ENCODE peak calls at places on chromosomes 7 and 10, in nine cellular contexts. V is IMR-90, Y is spleen, I is foreskin fibroblast, S is HCT116, B is HepG2, O is A549, Q is sigmoid colon, W is nephron progenitor cell. K is an unnamed sample.

GRCh38 chr7:116687801-116688201 is 15.8 kb downstream of the MET start:
- DNase-seq in V (peak; percentile 83), Y (no peak), I (peak; percentile 73), S (peak; percentile 73), B (peak; percentile 10), O (peak; percentile 49), Q (no peak), W (no peak), K (no peak)

GRCh38 chr7:27948856-27949255 is 208.9 kb downstream of the TAX1BP1 start:
- DNase-seq in V (no peak), Y (no peak), I (no peak), S (no peak), B (no peak), O (no peak), Q (no peak), W (no peak), K (no peak)

GRCh38 chr7:27188666-27189559 is 3.9 kb upstream of the HOXA11 start:
- DNase-seq in V (no peak), Y (no peak), I (peak; percentile 77), S (no peak), B (no peak), O (no peak), Q (peak; percentile 88), W (peak; percentile 42), K (no peak)

GRCh38 chr7:95922191-95922590 is 149.8 kb downstream of the DYNC1I1 start:
- DNase-seq in V (no peak), Y (no peak), I (no peak), S (no peak), B (no peak), O (no peak), Q (no peak), W (no peak), K (no peak)

GRCh38 chr7:118858651-118859149 is 634.2 kb downstream of the ANKRD7 start:
- DNase-seq in V (no peak), Y (peak; percentile 71), I (no peak), S (no peak), B (no peak), O (no peak), Q (no peak), W (no peak), K (no peak)

GRCh38 chr7:25037325-25037724 is 57.3 kb upstream of the OSBPL3 start:
- DNase-seq in V (no peak), Y (no peak), I (no peak), S (no peak), B (no peak), O (peak; percentile 27), Q (no peak), W (no peak), K (no peak)

GRCh38 chr10:122296363-122297120 is 25.4 kb downstream of the BTBD16 start:
- DNase-seq in V (no peak), Y (no peak), I (no peak), S (no peak), B (no peak), O (no peak), Q (no peak), W (no peak), K (no peak)

GRCh38 chr7:133709036-133709880 is 417.9 kb upstream of the LRGUK start:
- DNase-seq in V (no peak), Y (no peak), I (no peak), S (no peak), B (no peak), O (no peak), Q (no peak), W (no peak), K (no peak)

GRCh38 chr10:100362570-100363496 is 15.8 kb downstream of the SCD start:
- DNase-seq in V (no peak), Y (no peak), I (no peak), S (no peak), B (peak; percentile 25), O (no peak), Q (no peak), W (no peak), K (no peak)

DNA sequence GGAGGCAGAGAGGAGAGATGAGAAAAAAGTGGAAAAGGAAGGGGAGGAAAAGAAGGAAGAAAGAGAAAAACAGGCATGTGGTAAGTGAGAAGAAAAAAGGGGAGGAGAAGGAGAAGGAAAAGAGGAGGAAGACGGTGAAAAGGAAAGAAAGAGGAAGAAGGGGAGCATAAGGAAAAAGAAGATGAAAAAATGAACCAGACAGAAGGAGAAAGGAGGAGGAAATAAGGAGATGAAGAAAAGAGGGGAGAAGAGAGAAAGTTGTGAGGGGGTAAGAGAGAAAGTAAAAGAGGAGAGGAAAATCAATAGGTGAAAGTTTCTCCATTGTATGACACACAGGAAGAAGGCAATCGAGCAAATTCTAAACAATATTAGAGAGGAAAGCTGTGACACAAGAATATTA is 663.8 kb downstream of the GRID1 start:
- DNase-seq in V (no peak), Y (no peak), I (no peak), S (no peak), B (no peak), O (no peak), Q (no peak), W (no peak), K (no peak)
- TF ChIP-seq CTCF in V (no peak), Y (no peak), I (no peak), S (no peak), B (no peak), O (no peak), Q (no peak), W (no peak), K (no peak)

GRCh38 chr7:129375221-129375938 is 58.9 kb upstream of the STRIP2 start:
- DNase-seq in V (no peak), Y (no peak), I (no peak), S (no peak), B (no peak), O (no peak), Q (no peak), W (no peak), K (no peak)

GRCh38 chr7:129373651-129374428 is 60.4 kb upstream of the STRIP2 start:
- DNase-seq in V (no peak), Y (no peak), I (no peak), S (no peak), B (no peak), O (no peak), Q (no peak), W (no peak), K (no peak)

GRCh38 chr7:129376076-129376777 is 58.0 kb upstream of the STRIP2 start:
- DNase-seq in V (peak; percentile 43), Y (no peak), I (no peak), S (peak; percentile 32), B (peak; percentile 30), O (peak; percentile 61), Q (no peak), W (peak; percentile 39), K (no peak)

GRCh38 chr7:129381710-129382484 is 52.3 kb upstream of the STRIP2 start:
- DNase-seq in V (no peak), Y (no peak), I (no peak), S (no peak), B (no peak), O (no peak), Q (no peak), W (no peak), K (no peak)

GRCh38 chr7:129376778-129377700 is 57.2 kb upstream of the STRIP2 start:
- DNase-seq in V (peak; percentile 65), Y (no peak), I (peak; percentile 16), S (no peak), B (no peak), O (no peak), Q (no peak), W (no peak), K (no peak)
- TF ChIP-seq CTCF in V (no peak), Y (no peak), I (no peak), S (no peak), B (no peak), O (peak; percentile 19), Q (no peak), W (no peak), K (no peak)

DNA sequence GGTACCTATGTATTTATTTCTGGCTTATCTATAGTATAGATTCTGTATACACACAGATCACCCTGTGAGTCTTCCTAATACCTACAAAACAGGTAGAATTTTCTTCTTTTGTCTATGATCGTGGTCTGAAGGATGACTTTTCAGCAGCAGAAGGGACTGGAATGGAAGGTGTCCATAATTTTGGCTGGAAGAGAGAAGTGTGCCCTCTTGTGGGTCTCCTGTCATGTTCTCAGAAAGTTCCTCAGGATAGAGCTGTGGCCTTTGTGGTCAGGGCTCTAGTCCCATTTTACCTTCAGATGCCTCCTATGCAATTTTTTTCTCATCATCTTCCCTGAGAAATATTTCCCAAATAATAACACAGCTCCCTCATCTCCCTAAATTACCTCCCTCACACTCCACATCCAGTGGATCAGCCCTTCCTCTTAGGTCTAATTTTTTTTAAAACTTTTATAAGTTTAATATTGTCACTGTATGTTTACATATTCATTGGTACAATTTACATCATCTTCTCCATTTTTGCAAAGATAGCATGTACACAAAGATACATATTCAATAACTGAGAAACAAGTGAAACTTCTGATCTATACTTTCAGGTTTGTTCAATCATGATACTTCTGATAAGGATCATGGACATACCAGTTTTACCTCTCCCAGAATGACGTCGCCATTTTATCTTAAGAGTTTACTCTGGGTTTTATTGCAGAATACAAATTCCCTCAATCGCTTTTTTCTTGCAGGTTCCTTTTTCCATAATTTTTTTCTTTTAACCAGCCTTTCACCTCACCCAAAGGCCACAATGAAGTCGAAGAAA is 112.7 kb downstream of the REEP3 start:
- DNase-seq in V (peak; percentile 52), Y (no peak), I (no peak), S (peak; percentile 57), B (peak; percentile 42), O (peak; percentile 71), Q (no peak), W (no peak), K (no peak)
- TF ChIP-seq CTCF in V (peak; percentile 53), Y (no peak), I (peak; percentile 43), S (peak; percentile 65), B (peak; percentile 63), O (peak; percentile 73), Q (no peak), W (peak; percentile 17), K (peak; percentile 41)

GRCh38 chr10:13993169-13993568 is 337.6 kb downstream of the FRMD4A start:
- DNase-seq in V (peak; percentile 90), Y (no peak), I (peak; percentile 89), S (no peak), B (peak; percentile 13), O (no peak), Q (peak; percentile 87), W (no peak), K (no peak)

GRCh38 chr10:13990918-13991317 is 339.8 kb downstream of the FRMD4A start:
- DNase-seq in V (peak; percentile 67), Y (no peak), I (peak; percentile 81), S (no peak), B (no peak), O (no peak), Q (no peak), W (no peak), K (no peak)

GRCh38 chr10:13989616-13990015 is 341.1 kb downstream of the FRMD4A start:
- DNase-seq in V (no peak), Y (no peak), I (no peak), S (no peak), B (no peak), O (no peak), Q (no peak), W (no peak), K (no peak)

GRCh38 chr10:13990392-13990805 is 340.3 kb downstream of the FRMD4A start:
- DNase-seq in V (peak; percentile 14), Y (no peak), I (peak; percentile 76), S (no peak), B (no peak), O (no peak), Q (peak; percentile 70), W (peak; percentile 44), K (no peak)

DNA sequence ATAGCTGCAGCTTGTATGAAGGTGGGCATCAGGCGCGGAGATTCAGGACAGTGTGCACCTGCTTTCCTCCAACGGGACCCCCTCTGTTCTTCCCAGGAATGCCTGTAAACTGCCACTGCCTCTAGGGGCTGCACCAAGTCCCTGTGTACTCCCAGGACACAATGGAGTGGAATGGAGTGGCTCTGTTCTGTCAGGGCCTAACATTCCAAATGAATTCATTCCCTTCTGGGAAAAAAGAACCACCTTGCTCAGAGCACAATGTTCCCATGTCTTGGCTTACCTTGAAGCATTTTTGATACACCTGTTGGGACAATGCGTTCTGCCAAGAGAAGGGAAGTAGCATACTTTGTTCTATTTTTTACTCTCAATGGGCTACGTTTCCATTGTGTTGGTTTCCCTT is 339.4 kb downstream of the FRMD4A start:
- DNase-seq in V (no peak), Y (no peak), I (no peak), S (no peak), B (no peak), O (no peak), Q (no peak), W (no peak), K (no peak)
- TF ChIP-seq CTCF in V (no peak), Y (no peak), I (no peak), S (no peak), B (no peak), O (no peak), Q (no peak), W (no peak), K (no peak)